ENCODE peak calls at places on chromosomes 16 and 17, in five cellular contexts. Q is upper lobe of left lung, U is GM04503, S is astrocyte of the spinal cord, F is fibroblast of lung. Z is an unnamed sample.

GRCh38 chr17:29617481-29618271 is 5.0 kb downstream of the CORO6 start:
- DNase-seq in Q (peak), U (no peak), S (peak), F (peak), Z (peak)

GRCh38 chr17:45578516-45579455 is 88.3 kb upstream of the PLEKHM1 start:
- DNase-seq in Q (no peak), U (no peak), S (no peak), F (no peak), Z (peak)

GRCh38 chr16:20674684-20675487 is 22.6 kb downstream of the ACSM1 start:
- DNase-seq in Q (peak), U (no peak), S (no peak), F (no peak), Z (no peak)

GRCh38 chr17:37225458-37225857 is 150.3 kb upstream of the C17orf78 start:
- DNase-seq in Q (no peak), U (no peak), S (no peak), F (no peak), Z (no peak)

GRCh38 chr17:27802033-27802432 is 1.7 kb upstream of the NOS2 start:
- DNase-seq in Q (no peak), U (no peak), S (no peak), F (no peak), Z (no peak)

GRCh38 chr17:35700157-35700556 is 31.3 kb upstream of the RASL10B start:
- DNase-seq in Q (no peak), U (no peak), S (no peak), F (peak), Z (no peak)

GRCh38 chr17:4648741-4649140 is 7.3 kb upstream of the ALOX15 start:
- DNase-seq in Q (no peak), U (no peak), S (no peak), F (no peak), Z (peak)

GRCh38 chr17:57988301-57989010 is 402 bp upstream of the VEZF1 start:
- DNase-seq in Q (no peak), U (peak), S (peak), F (peak), Z (peak)

GRCh38 chr16:89437251-89437987 is 52.9 kb downstream of the ANKRD11 start:
- DNase-seq in Q (no peak), U (no peak), S (no peak), F (no peak), Z (no peak)

GRCh38 chr17:72602517-72603345 is 481.9 kb downstream of the SOX9 start:
- DNase-seq in Q (no peak), U (peak), S (peak), F (peak), Z (no peak)

GRCh38 chr17:44353656-44354331 is 8.7 kb downstream of the GRN start:
- DNase-seq in Q (peak), U (no peak), S (no peak), F (no peak), Z (peak)

GRCh38 chr17:16994626-16995025 is 22.7 kb upstream of the TNFRSF13B start:
- DNase-seq in Q (no peak), U (no peak), S (no peak), F (no peak), Z (no peak)

GRCh38 chr16:2516391-2517240 is 2.9 kb downstream of the ATP6V0C start:
- DNase-seq in Q (peak), U (no peak), S (no peak), F (no peak), Z (no peak)

GRCh38 chr17:56699186-56699895 is 105.8 kb downstream of the NOG start:
- DNase-seq in Q (peak), U (peak), S (peak), F (peak), Z (peak)

GRCh38 chr17:17347234-17347955 is 44.2 kb downstream of the NT5M start:
- DNase-seq in Q (no peak), U (no peak), S (no peak), F (no peak), Z (peak)

GRCh38 chr17:1558401-1558800 is 4.2 kb downstream of the PITPNA start:
- DNase-seq in Q (no peak), U (no peak), S (no peak), F (no peak), Z (no peak)

GRCh38 chr16:2838928-2839327 is 8.8 kb downstream of the ZG16B start:
- DNase-seq in Q (peak), U (peak), S (peak), F (peak), Z (peak)

GRCh38 chr16:50602531-50603205 is 54.5 kb downstream of the NKD1 start:
- DNase-seq in Q (no peak), U (no peak), S (no peak), F (no peak), Z (no peak)

GRCh38 chr16:67842509-67843342 is 606 bp downstream of the THAP11 start:
- DNase-seq in Q (peak), U (no peak), S (peak), F (peak), Z (peak)

GRCh38 chr17:57703273-57703672 is 41.8 kb downstream of the CCDC182 start:
- DNase-seq in Q (no peak), U (no peak), S (no peak), F (no peak), Z (no peak)

GRCh38 chr17:20035501-20035900 is 26.3 kb downstream of the SPECC1 start:
- DNase-seq in Q (no peak), U (no peak), S (no peak), F (no peak), Z (no peak)

Z was measured in hepatocyte.